ENCODE peak calls at places on chromosome 19, in six cellular contexts. M, Z, C, Y, S and U are unnamed samples.
A peak's percentile ranks its signal among the peaks of the same experiment; 100 is the strongest.

GRCh38 chr19:47729468-47729798 is 15.9 kb upstream of the NOP53 start:
- DNase-seq in M (peak; percentile 92), Z (peak; percentile 65), C (peak; percentile 68), Y (peak; percentile 93), S (no peak), U (peak; percentile 83)

GRCh38 chr19:30326076-30326710 is 46.0 kb upstream of the ZNF536 start:
- DNase-seq in M (no peak), Z (no peak), C (no peak), Y (no peak), S (no peak), U (no peak)

GRCh38 chr19:2417881-2418406 is 9.4 kb downstream of the TIMM13 start:
- DNase-seq in M (no peak), Z (no peak), C (no peak), Y (no peak), S (no peak), U (no peak)

GRCh38 chr19:17775245-17775927 is 19.6 kb upstream of the B3GNT3 start:
- DNase-seq in M (peak; percentile 67), Z (peak; percentile 72), C (no peak), Y (peak; percentile 58), S (no peak), U (peak; percentile 52)

GRCh38 chr19:10712041-10712440 is 5.8 kb upstream of the DNM2 start:
- DNase-seq in M (no peak), Z (no peak), C (no peak), Y (no peak), S (no peak), U (no peak)

GRCh38 chr19:13774217-13775191 is at the start of gene C19orf53:
- DNase-seq in M (peak; percentile 97), Z (peak; percentile 93), C (peak; percentile 93), Y (peak; percentile 84), S (peak; percentile 73), U (peak; percentile 96)

GRCh38 chr19:1275976-1276619 is 768 bp downstream of the FAM174C start:
- DNase-seq in M (no peak), Z (no peak), C (no peak), Y (no peak), S (peak; percentile 83), U (no peak)

GRCh38 chr19:6866646-6867255 is 20.6 kb upstream of the ADGRE1 start:
- DNase-seq in M (no peak), Z (no peak), C (no peak), Y (peak; percentile 5), S (no peak), U (no peak)

GRCh38 chr19:35168261-35168660 is 13.7 kb downstream of the FXYD5 start:
- DNase-seq in M (peak; percentile 24), Z (no peak), C (no peak), Y (peak; percentile 40), S (no peak), U (no peak)

GRCh38 chr19:2294377-2295335 is 12.7 kb upstream of the PEAK3 start:
- DNase-seq in M (peak; percentile 92), Z (no peak), C (no peak), Y (no peak), S (no peak), U (peak; percentile 39)

GRCh38 chr19:1364070-1364719 is 19.5 kb upstream of the NDUFS7 start:
- DNase-seq in M (peak; percentile 42), Z (no peak), C (no peak), Y (no peak), S (no peak), U (peak; percentile 63)

GRCh38 chr19:1275260-1275975 is at the start of gene FAM174C:
- DNase-seq in M (peak; percentile 99), Z (peak; percentile 95), C (peak; percentile 91), Y (peak; percentile 95), S (no peak), U (peak; percentile 98)

GRCh38 chr19:12796146-12797071 is 5.1 kb downstream of the JUNB start:
- DNase-seq in M (peak; percentile 91), Z (peak; percentile 86), C (peak; percentile 80), Y (peak; percentile 71), S (no peak), U (peak; percentile 87)

GRCh38 chr19:11736696-11737095 is 2.0 kb downstream of the ZNF823 start:
- DNase-seq in M (peak; percentile 67), Z (peak; percentile 99), C (no peak), Y (no peak), S (no peak), U (peak; percentile 17)

GRCh38 chr19:6424190-6424938 is at the start of gene KHSRP:
- DNase-seq in M (peak; percentile 51), Z (peak; percentile 30), C (no peak), Y (no peak), S (no peak), U (no peak)

GRCh38 chr19:6828698-6829633 is 56.5 kb downstream of the VAV1 start:
- DNase-seq in M (no peak), Z (peak; percentile 49), C (peak; percentile 63), Y (peak; percentile 5), S (no peak), U (no peak)

GRCh38 chr19:49057636-49058234 is at the start of gene CGB7:
- DNase-seq in M (peak; percentile 82), Z (no peak), C (peak; percentile 62), Y (peak; percentile 60), S (no peak), U (peak; percentile 53)

GRCh38 chr19:49809155-49809986 is 3.7 kb downstream of the FUZ start:
- DNase-seq in M (peak; percentile 56), Z (no peak), C (peak; percentile 50), Y (no peak), S (peak; percentile 22), U (peak; percentile 70)

GRCh38 chr19:14434157-14434501 is 1.0 kb downstream of the PKN1 start:
- DNase-seq in M (peak; percentile 31), Z (no peak), C (peak; percentile 53), Y (no peak), S (no peak), U (no peak)

GRCh38 chr19:47142779-47143178 is 12.1 kb downstream of the SAE1 start:
- DNase-seq in M (peak; percentile 52), Z (no peak), C (no peak), Y (no peak), S (no peak), U (no peak)

GRCh38 chr19:33374406-33374703 is 846 bp downstream of the CEBPG start:
- DNase-seq in M (peak; percentile 53), Z (peak; percentile 35), C (peak; percentile 54), Y (peak; percentile 16), S (no peak), U (peak; percentile 47)

GRCh38 chr19:5393088-5393487 is 52.5 kb upstream of the PTPRS start:
- DNase-seq in M (no peak), Z (no peak), C (no peak), Y (no peak), S (no peak), U (no peak)

GRCh38 chr19:10797541-10798256 is 38.3 kb downstream of the TMED1 start:
- DNase-seq in M (peak; percentile 22), Z (peak; percentile 20), C (peak; percentile 12), Y (no peak), S (peak; percentile 70), U (peak; percentile 29)

GRCh38 chr19:33684550-33685303 is 63.0 kb downstream of the CHST8 start:
- DNase-seq in M (no peak), Z (no peak), C (no peak), Y (no peak), S (no peak), U (no peak)

GRCh38 chr19:47495478-47496372 is 11.7 kb upstream of the KPTN start:
- DNase-seq in M (no peak), Z (no peak), C (no peak), Y (no peak), S (no peak), U (no peak)

GRCh38 chr19:19552811-19553210 is 14.7 kb downstream of the CILP2 start:
- DNase-seq in M (peak; percentile 67), Z (peak; percentile 59), C (no peak), Y (peak; percentile 22), S (no peak), U (peak; percentile 54)

GRCh38 chr19:8366121-8366581 is 2.2 kb downstream of the ANGPTL4 start:
- DNase-seq in M (no peak), Z (no peak), C (no peak), Y (no peak), S (no peak), U (no peak)

GRCh38 chr19:41914906-41915247 is 13.4 kb downstream of the ERFL start:
- DNase-seq in M (no peak), Z (no peak), C (no peak), Y (no peak), S (no peak), U (no peak)